ENCODE peak calls at places on chromosomes 7 and 10, in ten cellular contexts. A is bronchial epithelial cell; W is heart left ventricle; M is NCI-H1092; V is pancreas; H is T-helper 1 cell; I is stimulated activated naive CD4-positive, alpha-beta T cell; K is NCI-H1417 treated with DMSO at 0.1 percent for 48 hours; Z is activated CD4-positive, alpha-beta T cell treated with anti-CD3 and anti-CD28 coated beads for 24 hours; F is stimulated activated effector memory CD8-positive, alpha-beta T cell treated with anti-CD3 and anti-CD28 coated beads, Interleukin-12 subunit alpha, Interleukin-12 subunit beta, amount 100 ng/mL, for 72 hours. G is an unnamed sample.

GRCh38 chr7:133977409-133978274 is 149.5 kb upstream of the LRGUK start:
- DNase-seq in A (no peak), W (no peak), M (no peak), V (no peak), H (no peak), I (no peak), K (no peak), Z (no peak), F (no peak), G (no peak)

GRCh38 chr10:63429280-63429679 is 36.5 kb downstream of the JMJD1C start:
- DNase-seq in A (peak; percentile 39), W (no peak), M (no peak), V (no peak), H (no peak), I (no peak), K (no peak), Z (no peak), F (no peak), G (no peak)

GRCh38 chr7:49855281-49855980 is 82.0 kb downstream of the VWC2 start:
- DNase-seq in A (no peak), W (no peak), M (no peak), V (no peak), H (no peak), I (no peak), K (no peak), Z (no peak), F (no peak), G (no peak)

GRCh38 chr10:24724381-24725228 is 918 bp upstream of the ARHGAP21 start:
- DNase-seq in A (peak; percentile 93), W (peak; percentile 98), M (peak; percentile 95), V (peak; percentile 97), H (peak; percentile 93), I (peak; percentile 92), K (peak; percentile 64), Z (peak; percentile 96), F (peak; percentile 97), G (peak; percentile 93)

GRCh38 chr10:71940752-71941151 is 23.4 kb upstream of the CHST3 start:
- DNase-seq in A (no peak), W (no peak), M (no peak), V (no peak), H (no peak), I (no peak), K (no peak), Z (no peak), F (no peak), G (no peak)

GRCh38 chr7:82442492-82443043 is 1.0 kb downstream of the CACNA2D1 start:
- DNase-seq in A (peak; percentile 28), W (peak; percentile 28), M (peak; percentile 36), V (no peak), H (no peak), I (no peak), K (peak; percentile 56), Z (no peak), F (no peak), G (no peak)

GRCh38 chr7:74542558-74543117 is 88.9 kb downstream of the GTF2IRD1 start:
- DNase-seq in A (peak; percentile 89), W (peak; percentile 82), M (peak; percentile 85), V (no peak), H (no peak), I (no peak), K (peak; percentile 55), Z (no peak), F (no peak), G (no peak)

GRCh38 chr10:124875596-124875995 is 66.3 kb upstream of the ZRANB1 start:
- DNase-seq in A (peak; percentile 20), W (no peak), M (no peak), V (no peak), H (no peak), I (no peak), K (no peak), Z (no peak), F (no peak), G (peak; percentile 19)

G was measured in LoVo.